ENCODE peak calls at places on chromosome 11, in ten cellular contexts. K is cardiac muscle cell; Z is MV-4-11; E is mucosa of descending colon; P is iris pigment epithelial cell; B is memory B cell; D is SW480; I is NCI-H2171 treated with DMSO at 0.1 percent for 48 hours; X is AG04450; V is stimulated activated CD4-positive, alpha-beta T cell treated with anti-CD3 and anti-CD28 coated beads, Interleukin-4, amount 100 ng/mL, for 48 hours. R is an unnamed sample.

GRCh38 chr11:2885017-2885675 is 429 bp downstream of the CDKN1C start:
- DNase-seq in X (no peak), P (peak; percentile 58), I (no peak), D (peak; percentile 67), B (no peak), Z (peak; percentile 49), V (no peak), E (peak; percentile 76), K (peak; percentile 79), R (no peak)

GRCh38 chr11:100719362-100719761 is 32.3 kb downstream of the ARHGAP42 start:
- DNase-seq in D (peak; percentile 43), X (no peak), V (no peak), K (peak; percentile 26), P (peak; percentile 59), I (peak; percentile 80), Z (no peak), B (no peak), E (no peak), R (no peak)

GRCh38 chr11:111586305-111586915 is 15.8 kb upstream of the SIK2 start:
- DNase-seq in K (peak; percentile 49), X (no peak), D (peak; percentile 67), Z (peak; percentile 39), E (no peak), V (no peak), I (peak; percentile 53), P (peak; percentile 68), B (peak; percentile 54), R (no peak)

GRCh38 chr11:94511932-94512781 is at the start of gene C11orf97:
- DNase-seq in Z (no peak), V (peak; percentile 43), X (no peak), I (no peak), P (peak; percentile 39), D (peak; percentile 46), K (peak; percentile 70), E (peak; percentile 77), B (no peak), R (peak; percentile 25)

GRCh38 chr11:2837096-2837601 is 48.4 kb downstream of the CDKN1C start:
- DNase-seq in Z (no peak), E (peak; percentile 74), K (peak; percentile 97), X (no peak), P (peak; percentile 33), B (no peak), V (no peak), D (peak; percentile 61), I (no peak), R (no peak)

GRCh38 chr11:8313504-8314090 is 49.9 kb upstream of the LMO1 start:
- DNase-seq in B (no peak), I (no peak), X (no peak), K (no peak), E (no peak), V (no peak), P (no peak), D (no peak), Z (no peak), R (no peak)

GRCh38 chr11:14132312-14132711 is 169.8 kb downstream of the SPON1 start:
- DNase-seq in V (no peak), I (no peak), X (no peak), E (no peak), B (no peak), Z (no peak), P (peak; percentile 5), D (peak; percentile 8), K (no peak), R (no peak)

GRCh38 chr11:60251485-60252207 is 8.7 kb upstream of the MS4A4E start:
- DNase-seq in B (no peak), X (no peak), V (no peak), Z (peak; percentile 82), I (peak; percentile 33), K (peak; percentile 56), D (peak; percentile 65), P (peak; percentile 24), E (no peak), R (no peak)

GRCh38 chr11:92269021-92269420 is 44.4 kb downstream of the FAT3 start:
- DNase-seq in I (no peak), K (peak; percentile 30), D (peak; percentile 11), Z (no peak), X (peak; percentile 16), P (peak; percentile 69), V (no peak), B (no peak), E (no peak), R (no peak)

GRCh38 chr11:117378966-117379865 is 51.6 kb downstream of the CEP164 start:
- DNase-seq in P (no peak), K (no peak), V (no peak), X (no peak), I (peak; percentile 69), D (no peak), Z (no peak), B (no peak), E (no peak), R (no peak)

GRCh38 chr11:76120513-76121081 is 85.7 kb downstream of the WNT11 start:
- DNase-seq in P (peak; percentile 54), B (no peak), K (no peak), V (no peak), Z (no peak), D (no peak), X (no peak), E (no peak), I (no peak), R (peak; percentile 7)

GRCh38 chr11:95338430-95338991 is 107.5 kb upstream of the SESN3 start:
- DNase-seq in D (no peak), P (peak; percentile 49), V (no peak), X (no peak), E (peak; percentile 34), I (peak; percentile 86), B (no peak), K (peak; percentile 68), Z (no peak), R (no peak)

GRCh38 chr11:126392638-126393023 is 37.1 kb downstream of the ST3GAL4 start:
- DNase-seq in Z (peak; percentile 94), E (no peak), K (no peak), X (no peak), D (no peak), V (no peak), P (no peak), B (no peak), I (no peak), R (no peak)

GRCh38 chr11:84673753-84674152 is 953.4 kb downstream of the DLG2 start:
- DNase-seq in E (no peak), B (no peak), X (no peak), P (peak; percentile 1), Z (no peak), K (no peak), D (no peak), V (no peak), I (no peak), R (peak; percentile 30)

GRCh38 chr11:122202951-122203456 is 87.0 kb upstream of the BLID start:
- DNase-seq in K (peak; percentile 74), E (peak; percentile 69), V (peak; percentile 47), B (peak; percentile 20), X (peak; percentile 48), P (peak; percentile 84), D (peak; percentile 66), Z (peak; percentile 1), I (peak; percentile 0), R (peak; percentile 9)